ENCODE peak calls at places on chromosome 13, in ten cellular contexts. One of them, this sample, is unnamed.

GRCh38 chr13:74555291-74556001 is 421.2 kb upstream of the KLF12 start:
- DNase-seq in right lobe of liver: no peak
- DNase-seq in tibial nerve: no peak
- DNase-seq in esophagus squamous epithelium: no peak
- DNase-seq in uterus: no peak
- DNase-seq in stomach: no peak
- DNase-seq in body of pancreas: no peak
- DNase-seq in sigmoid colon: no peak
- DNase-seq in breast epithelium: no peak
- DNase-seq in A549: no peak
- DNase-seq in this sample: no peak

GRCh38 chr13:44470623-44471562 is 97.3 kb downstream of the SERP2 start:
- DNase-seq in sigmoid colon: no peak
- DNase-seq in uterus: no peak
- DNase-seq in A549: no peak
- DNase-seq in stomach: no peak
- DNase-seq in right lobe of liver: no peak
- DNase-seq in body of pancreas: no peak
- DNase-seq in breast epithelium: no peak
- DNase-seq in tibial nerve: no peak
- DNase-seq in esophagus squamous epithelium: no peak
- DNase-seq in this sample: no peak

GRCh38 chr13:22929391-22930126 is 251.2 kb upstream of the SGCG start:
- DNase-seq in stomach: no peak
- DNase-seq in esophagus squamous epithelium: no peak
- DNase-seq in sigmoid colon: no peak
- DNase-seq in A549: no peak
- DNase-seq in body of pancreas: no peak
- DNase-seq in uterus: no peak
- DNase-seq in right lobe of liver: no peak
- DNase-seq in breast epithelium: no peak
- DNase-seq in tibial nerve: no peak
- DNase-seq in this sample: no peak

GRCh38 chr13:20993211-20993610 is 68.2 kb downstream of the LATS2 start:
- DNase-seq in A549: no peak
- DNase-seq in right lobe of liver: no peak
- DNase-seq in sigmoid colon: no peak
- DNase-seq in esophagus squamous epithelium: no peak
- DNase-seq in uterus: no peak
- DNase-seq in body of pancreas: no peak
- DNase-seq in breast epithelium: no peak
- DNase-seq in stomach: no peak
- DNase-seq in tibial nerve: no peak
- DNase-seq in this sample: no peak

GRCh38 chr13:27309967-27310598 is 39.5 kb downstream of the RASL11A start:
- DNase-seq in sigmoid colon: no peak
- DNase-seq in tibial nerve: no peak
- DNase-seq in body of pancreas: no peak
- DNase-seq in esophagus squamous epithelium: no peak
- DNase-seq in A549: no peak
- DNase-seq in right lobe of liver: no peak
- DNase-seq in uterus: no peak
- DNase-seq in breast epithelium: no peak
- DNase-seq in stomach: no peak
- DNase-seq in this sample: no peak

GRCh38 chr13:105389373-105389772 is 1146.1 kb downstream of the EFNB2 start:
- DNase-seq in tibial nerve: no peak
- DNase-seq in sigmoid colon: no peak
- DNase-seq in breast epithelium: no peak
- DNase-seq in esophagus squamous epithelium: no peak
- DNase-seq in stomach: no peak
- DNase-seq in A549: no peak
- DNase-seq in body of pancreas: no peak
- DNase-seq in uterus: no peak
- DNase-seq in right lobe of liver: no peak
- DNase-seq in this sample: no peak

GRCh38 chr13:114115191-114115671 is 17.2 kb downstream of the RASA3 start:
- DNase-seq in tibial nerve: peak
- DNase-seq in right lobe of liver: peak
- DNase-seq in body of pancreas: peak
- DNase-seq in sigmoid colon: peak
- DNase-seq in stomach: peak
- DNase-seq in A549: no peak
- DNase-seq in uterus: peak
- DNase-seq in esophagus squamous epithelium: no peak
- DNase-seq in breast epithelium: no peak
- DNase-seq in this sample: peak

GRCh38 chr13:28356506-28357064 is 138.3 kb downstream of the FLT1 start:
- DNase-seq in breast epithelium: no peak
- DNase-seq in sigmoid colon: no peak
- DNase-seq in uterus: no peak
- DNase-seq in tibial nerve: no peak
- DNase-seq in stomach: no peak
- DNase-seq in body of pancreas: no peak
- DNase-seq in esophagus squamous epithelium: no peak
- DNase-seq in A549: no peak
- DNase-seq in right lobe of liver: no peak
- DNase-seq in this sample: no peak

GRCh38 chr13:98977568-98978270 is at the start of gene DOCK9:
- DNase-seq in A549: no peak
- DNase-seq in esophagus squamous epithelium: no peak
- DNase-seq in tibial nerve: peak
- DNase-seq in uterus: peak
- DNase-seq in right lobe of liver: peak
- DNase-seq in sigmoid colon: peak
- DNase-seq in stomach: peak
- DNase-seq in body of pancreas: peak
- DNase-seq in breast epithelium: no peak
- DNase-seq in this sample: peak

GRCh38 chr13:79767126-79767525 is 286.2 kb downstream of the NDFIP2 start:
- DNase-seq in sigmoid colon: no peak
- DNase-seq in breast epithelium: no peak
- DNase-seq in body of pancreas: no peak
- DNase-seq in right lobe of liver: no peak
- DNase-seq in uterus: no peak
- DNase-seq in esophagus squamous epithelium: no peak
- DNase-seq in A549: no peak
- DNase-seq in tibial nerve: no peak
- DNase-seq in stomach: no peak
- DNase-seq in this sample: no peak

GRCh38 chr13:30905932-30906383 is at the start of gene MEDAG:
- DNase-seq in esophagus squamous epithelium: peak
- DNase-seq in body of pancreas: peak
- DNase-seq in sigmoid colon: peak
- DNase-seq in uterus: peak
- DNase-seq in breast epithelium: peak
- DNase-seq in stomach: no peak
- DNase-seq in right lobe of liver: peak
- DNase-seq in A549: no peak
- DNase-seq in tibial nerve: peak
- DNase-seq in this sample: peak

GRCh38 chr13:113802090-113802531 is 43.1 kb downstream of the TMEM255B start:
- DNase-seq in right lobe of liver: no peak
- DNase-seq in esophagus squamous epithelium: no peak
- DNase-seq in uterus: peak
- DNase-seq in body of pancreas: no peak
- DNase-seq in stomach: no peak
- DNase-seq in A549: peak
- DNase-seq in breast epithelium: no peak
- DNase-seq in sigmoid colon: peak
- DNase-seq in tibial nerve: no peak
- DNase-seq in this sample: peak

GRCh38 chr13:76937416-76937815 is 10.9 kb upstream of the ACOD1 start:
- DNase-seq in stomach: no peak
- DNase-seq in uterus: no peak
- DNase-seq in tibial nerve: no peak
- DNase-seq in esophagus squamous epithelium: no peak
- DNase-seq in breast epithelium: no peak
- DNase-seq in A549: peak
- DNase-seq in right lobe of liver: no peak
- DNase-seq in body of pancreas: no peak
- DNase-seq in sigmoid colon: no peak
- DNase-seq in this sample: peak

GRCh38 chr13:59834801-59835200 is 328.9 kb downstream of the DIAPH3 start:
- DNase-seq in breast epithelium: no peak
- DNase-seq in esophagus squamous epithelium: no peak
- DNase-seq in stomach: no peak
- DNase-seq in body of pancreas: no peak
- DNase-seq in right lobe of liver: no peak
- DNase-seq in A549: no peak
- DNase-seq in sigmoid colon: no peak
- DNase-seq in uterus: no peak
- DNase-seq in tibial nerve: no peak
- DNase-seq in this sample: no peak

GRCh38 chr13:102977471-102977870 is 88.7 kb downstream of the SLC10A2 start:
- DNase-seq in body of pancreas: no peak
- DNase-seq in uterus: no peak
- DNase-seq in esophagus squamous epithelium: no peak
- DNase-seq in right lobe of liver: no peak
- DNase-seq in sigmoid colon: no peak
- DNase-seq in A549: no peak
- DNase-seq in tibial nerve: no peak
- DNase-seq in breast epithelium: no peak
- DNase-seq in stomach: no peak
- DNase-seq in this sample: no peak

DNA sequence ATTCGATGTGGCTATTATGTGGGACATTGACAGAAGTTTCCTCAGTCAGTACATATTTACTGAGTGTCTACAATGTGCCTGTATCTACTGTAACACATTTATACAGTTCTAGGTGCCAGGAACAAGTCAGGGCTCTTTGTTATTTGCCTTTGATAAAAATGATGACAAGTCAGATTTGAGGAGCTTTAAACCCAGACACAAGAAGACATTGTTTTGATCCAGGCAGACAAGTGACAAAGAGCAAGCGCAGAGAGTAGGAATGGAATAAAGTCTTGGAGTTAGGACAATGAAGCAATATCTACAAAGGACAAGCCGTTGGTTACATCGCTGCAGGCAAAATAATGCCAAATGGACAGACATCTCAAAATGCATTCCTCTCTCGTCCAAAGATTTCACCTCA is 70.1 kb downstream of the ITGBL1 start:
- DNase-seq in esophagus squamous epithelium: no peak
- DNase-seq in sigmoid colon: no peak
- DNase-seq in stomach: no peak
- DNase-seq in tibial nerve: no peak
- DNase-seq in A549: no peak
- DNase-seq in uterus: no peak
- DNase-seq in right lobe of liver: no peak
- DNase-seq in breast epithelium: peak
- DNase-seq in body of pancreas: no peak
- DNase-seq in this sample: no peak
- TF ChIP-seq CTCF in esophagus squamous epithelium: no peak
- TF ChIP-seq CTCF in sigmoid colon: no peak
- TF ChIP-seq CTCF in stomach: no peak
- TF ChIP-seq CTCF in tibial nerve: no peak
- TF ChIP-seq CTCF in A549: no peak
- TF ChIP-seq CTCF in uterus: no peak
- TF ChIP-seq CTCF in right lobe of liver: no peak
- TF ChIP-seq CTCF in breast epithelium: no peak
- TF ChIP-seq CTCF in body of pancreas: no peak
- TF ChIP-seq CTCF in this sample: no peak

GRCh38 chr13:48158290-48158689 is 63.4 kb upstream of the MED4 start:
- DNase-seq in tibial nerve: no peak
- DNase-seq in breast epithelium: no peak
- DNase-seq in uterus: no peak
- DNase-seq in stomach: no peak
- DNase-seq in sigmoid colon: no peak
- DNase-seq in body of pancreas: no peak
- DNase-seq in A549: no peak
- DNase-seq in esophagus squamous epithelium: no peak
- DNase-seq in right lobe of liver: no peak
- DNase-seq in this sample: no peak
- H3K4me3 ChIP-seq in tibial nerve: no peak
- H3K4me3 ChIP-seq in breast epithelium: no peak
- H3K4me3 ChIP-seq in uterus: no peak
- H3K4me3 ChIP-seq in stomach: no peak
- H3K4me3 ChIP-seq in sigmoid colon: no peak
- H3K4me3 ChIP-seq in body of pancreas: no peak
- H3K4me3 ChIP-seq in A549: no peak
- H3K4me3 ChIP-seq in esophagus squamous epithelium: no peak
- H3K4me3 ChIP-seq in right lobe of liver: no peak
- H3K4me3 ChIP-seq in this sample: no peak

DNA sequence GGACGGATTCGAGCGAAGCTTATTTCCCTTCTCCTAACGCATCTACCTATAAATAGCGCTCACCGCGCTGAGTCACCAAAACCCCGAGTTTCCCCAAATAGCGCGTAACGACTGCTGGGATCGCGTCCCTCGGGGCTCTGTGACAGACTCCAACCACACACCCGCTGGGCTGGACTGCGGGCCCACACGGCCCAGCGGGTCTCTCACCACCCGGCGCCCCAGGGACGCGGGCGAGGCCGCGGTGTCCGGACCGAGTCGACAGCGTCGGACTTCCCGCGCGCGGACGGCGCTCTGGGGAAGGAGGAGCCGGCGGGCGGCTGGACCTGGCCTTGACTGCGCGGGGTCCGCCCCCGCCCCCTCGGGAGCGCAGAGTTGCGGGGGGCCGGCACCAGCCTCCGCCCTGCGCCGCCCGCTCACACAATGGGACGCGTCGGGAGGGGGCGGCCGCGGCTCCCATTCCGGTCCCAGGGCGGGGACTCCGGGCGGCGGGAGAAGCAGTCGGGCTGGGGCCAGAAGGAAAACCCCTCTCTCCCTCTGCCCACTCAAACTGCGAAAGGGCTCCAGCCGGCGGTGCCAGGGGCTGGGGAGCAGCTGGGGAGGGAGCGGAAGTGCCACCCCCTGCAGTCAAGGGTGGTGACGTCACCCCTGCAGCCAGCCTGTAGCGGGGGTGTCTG is 108.8 kb downstream of the KCNRG start:
- DNase-seq in sigmoid colon: peak
- DNase-seq in A549: peak
- DNase-seq in esophagus squamous epithelium: peak
- DNase-seq in body of pancreas: peak
- DNase-seq in stomach: peak
- DNase-seq in tibial nerve: peak
- DNase-seq in right lobe of liver: no peak
- DNase-seq in uterus: peak
- DNase-seq in breast epithelium: peak
- DNase-seq in this sample: peak
- TF ChIP-seq POLR2A in sigmoid colon: peak
- TF ChIP-seq POLR2A in A549: peak
- TF ChIP-seq POLR2A in esophagus squamous epithelium: peak
- TF ChIP-seq POLR2A in body of pancreas: peak
- TF ChIP-seq POLR2A in stomach: no peak
- TF ChIP-seq POLR2A in tibial nerve: peak
- TF ChIP-seq POLR2A in right lobe of liver: peak
- TF ChIP-seq POLR2A in uterus: peak
- TF ChIP-seq POLR2A in breast epithelium: peak
- TF ChIP-seq POLR2A in this sample: peak

DNA sequence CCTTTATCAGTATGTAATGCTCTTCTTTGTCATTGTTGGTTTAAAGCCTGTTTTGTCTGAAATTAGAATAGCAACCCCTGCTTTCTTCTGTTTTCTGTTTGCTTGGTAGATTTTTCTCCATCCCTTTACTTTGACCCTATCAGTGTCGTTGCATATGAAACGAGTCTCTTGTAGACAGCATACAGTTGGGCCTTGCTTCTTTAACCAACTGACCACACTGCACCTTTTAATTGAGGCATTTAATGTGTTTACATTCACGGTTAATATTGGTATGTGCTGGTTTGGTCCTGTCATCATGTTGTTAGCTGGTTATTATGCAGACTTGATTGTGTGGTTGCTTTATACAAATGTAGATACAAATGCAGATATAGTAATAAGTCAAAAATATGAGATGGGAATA is 71.1 kb downstream of the PDS5B start:
- DNase-seq in tibial nerve: no peak
- DNase-seq in esophagus squamous epithelium: no peak
- DNase-seq in sigmoid colon: no peak
- DNase-seq in right lobe of liver: no peak
- DNase-seq in stomach: no peak
- DNase-seq in uterus: no peak
- DNase-seq in breast epithelium: no peak
- DNase-seq in body of pancreas: no peak
- DNase-seq in A549: no peak
- DNase-seq in this sample: no peak
- TF ChIP-seq CTCF in tibial nerve: no peak
- TF ChIP-seq CTCF in esophagus squamous epithelium: no peak
- TF ChIP-seq CTCF in sigmoid colon: no peak
- TF ChIP-seq CTCF in right lobe of liver: no peak
- TF ChIP-seq CTCF in stomach: no peak
- TF ChIP-seq CTCF in uterus: no peak
- TF ChIP-seq CTCF in breast epithelium: no peak
- TF ChIP-seq CTCF in body of pancreas: no peak
- TF ChIP-seq CTCF in A549: no peak
- TF ChIP-seq CTCF in this sample: no peak

This sample was measured in heart left ventricle.